ENCODE peak calls at places on chromosomes 5 and 9, in six cellular contexts. R, G, L, O, N and M are unnamed samples.

GRCh38 chr9:133701981-133702797 is 36.0 kb downstream of the SARDH start:
- DNase-seq in R (peak; percentile 67), G (no peak), L (peak; percentile 4), O (no peak), N (peak; percentile 36), M (no peak)

GRCh38 chr9:121810489-121810888 is 159.1 kb downstream of the DAB2IP start:
- DNase-seq in R (no peak), G (no peak), L (no peak), O (no peak), N (no peak), M (no peak)

GRCh38 chr5:151570058-151570457 is 21.1 kb downstream of the FAT2 start:
- DNase-seq in R (no peak), G (no peak), L (no peak), O (no peak), N (no peak), M (no peak)

GRCh38 chr5:12323637-12324229 is 419.5 kb upstream of the CTNND2 start:
- DNase-seq in R (no peak), G (no peak), L (no peak), O (no peak), N (no peak), M (no peak)

GRCh38 chr9:27471789-27472585 is 52.1 kb upstream of the IFNK start:
- DNase-seq in R (no peak), G (no peak), L (peak; percentile 4), O (peak; percentile 41), N (no peak), M (no peak)

GRCh38 chr9:82993856-82994605 is 68.9 kb downstream of the RASEF start:
- DNase-seq in R (no peak), G (no peak), L (no peak), O (no peak), N (no peak), M (no peak)

GRCh38 chr9:21395778-21396717 is 10.8 kb upstream of the IFNA2 start:
- DNase-seq in R (peak; percentile 67), G (peak; percentile 51), L (peak; percentile 23), O (no peak), N (peak; percentile 51), M (peak; percentile 63)

GRCh38 chr5:95390812-95391492 is at the start of gene FAM81B:
- DNase-seq in R (no peak), G (no peak), L (peak; percentile 3), O (no peak), N (no peak), M (no peak)

GRCh38 chr5:62707539-62707938 is 128.9 kb downstream of the LRRC70 start:
- DNase-seq in R (no peak), G (no peak), L (no peak), O (no peak), N (no peak), M (no peak)

GRCh38 chr5:125336401-125336800 is 590.0 kb upstream of the ZNF608 start:
- DNase-seq in R (no peak), G (no peak), L (peak; percentile 65), O (no peak), N (no peak), M (no peak)

GRCh38 chr5:83827111-83827541 is 106.5 kb upstream of the HAPLN1 start:
- DNase-seq in R (no peak), G (no peak), L (peak; percentile 98), O (peak; percentile 40), N (no peak), M (no peak)

GRCh38 chr5:168136340-168136739 is 155.1 kb upstream of the WWC1 start:
- DNase-seq in R (no peak), G (peak; percentile 84), L (no peak), O (no peak), N (no peak), M (no peak)

GRCh38 chr9:118577121-118577520 is 792.1 kb downstream of the BRINP1 start:
- DNase-seq in R (no peak), G (no peak), L (peak; percentile 60), O (peak; percentile 70), N (no peak), M (no peak)

GRCh38 chr5:127320032-127320945 is 29.7 kb downstream of the MEGF10 start:
- DNase-seq in R (no peak), G (no peak), L (no peak), O (peak; percentile 25), N (no peak), M (peak; percentile 31)
- H3K4me3 ChIP-seq in R (no peak overlapping the region), G (no peak overlapping the region), L (no peak overlapping the region), O (no peak overlapping the region), N (no peak overlapping the region), M (no peak overlapping the region)

GRCh38 chr5:177457239-177458121 is 10.9 kb downstream of the PRR7 start:
- DNase-seq in R (peak; percentile 43), G (peak; percentile 77), L (peak; percentile 95), O (peak; percentile 98), N (peak; percentile 94), M (peak; percentile 77)
- TF ChIP-seq CTCF in R (peak; percentile 65), G (peak; percentile 44), L (peak; percentile 81), O (peak; percentile 73), N (peak; percentile 46), M (peak; percentile 51)

DNA sequence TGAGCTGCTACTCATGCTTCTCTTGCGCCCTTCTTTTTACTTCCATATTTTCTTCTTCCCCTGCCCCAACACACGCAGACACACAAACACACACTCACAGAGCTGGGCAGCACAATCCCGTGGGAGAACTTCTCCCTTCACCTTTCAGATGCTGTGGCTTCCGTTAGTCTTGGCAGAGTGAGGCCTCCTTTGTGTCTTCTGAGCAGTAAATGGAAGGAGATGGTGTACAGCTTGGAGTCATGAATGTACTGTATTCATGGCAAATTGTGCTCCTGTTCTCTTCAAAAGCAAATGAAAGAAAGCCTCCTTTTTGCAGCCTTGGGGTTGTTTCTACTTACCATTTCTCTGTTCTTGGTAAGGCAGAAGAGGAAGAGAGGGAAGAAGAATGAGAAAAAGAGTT is 456.6 kb upstream of the TLE4 start:
- DNase-seq in R (no peak), G (no peak), L (no peak), O (no peak), N (no peak), M (no peak)
- H3K4me3 ChIP-seq in R (no peak overlapping the region), G (no peak overlapping the region), L (no peak overlapping the region), O (no peak overlapping the region), N (no peak overlapping the region), M (no peak overlapping the region)

DNA sequence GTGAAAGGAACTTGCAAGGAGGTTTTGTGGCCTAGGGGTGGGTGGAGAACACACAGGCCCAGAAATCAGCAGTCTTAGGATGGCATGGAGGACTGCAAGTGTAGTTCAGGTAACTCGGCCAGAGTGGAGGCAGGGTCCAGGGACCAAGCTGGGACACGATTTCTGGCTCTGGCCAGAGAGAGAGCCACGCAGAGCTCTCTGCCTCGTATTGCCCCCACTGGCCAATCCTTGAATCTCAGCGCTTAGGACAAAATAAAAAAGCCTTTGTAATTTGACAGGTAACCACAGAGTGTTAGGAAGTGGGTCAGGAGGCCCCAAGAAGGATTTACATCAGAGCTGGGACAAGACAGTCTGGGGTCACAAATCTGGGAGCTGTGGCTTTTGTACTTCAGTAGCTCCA is 11.7 kb downstream of the MAP3K1 start:
- DNase-seq in R (no peak), G (no peak), L (no peak), O (no peak), N (no peak), M (no peak)
- TF ChIP-seq CTCF in R (peak; percentile 14), G (no peak), L (peak; percentile 1), O (peak; percentile 7), N (no peak), M (peak; percentile 35)